ENCODE peak calls at places on chromosomes 11 and 22, in ten cellular contexts. W is ovary, Q is neural progenitor cell, E is tibial artery, Z is IMR-90, O is prostate gland, F is uterus, R is lower lobe of right lung, X is cardiac muscle cell, J is spleen. U is an unnamed sample. For H3K36me3, the result is how much of the 10 kb centered on the place peaks cover.

GRCh38 chr11:94880216-94880615 is 93.1 kb downstream of the CWC15 start:
- DNase-seq in W (no peak), Q (no peak), E (no peak), Z (peak), O (no peak), F (no peak), R (no peak), X (no peak), J (no peak), U (peak)

GRCh38 chr11:134120143-134120850 is 51.4 kb downstream of the JAM3 start:
- DNase-seq in W (peak), Q (no peak), E (peak), Z (peak), O (peak), F (peak), R (no peak), X (peak), J (no peak), U (no peak)

GRCh38 chr11:106177311-106177710 is 99.8 kb downstream of the AASDHPPT start:
- DNase-seq in W (no peak), Q (no peak), E (no peak), Z (no peak), O (no peak), F (no peak), R (no peak), X (no peak), J (no peak), U (no peak)

GRCh38 chr22:16969508-16970327 is 38.3 kb downstream of the GAB4 start:
- DNase-seq in W (no peak), Q (no peak), E (no peak), Z (no peak), O (no peak), F (no peak), R (no peak), X (no peak), J (no peak), U (no peak)

GRCh38 chr11:92623055-92623454 is 346.4 kb upstream of the MTNR1B start:
- DNase-seq in W (no peak), Q (no peak), E (no peak), Z (no peak), O (no peak), F (no peak), R (no peak), X (no peak), J (no peak), U (no peak)

GRCh38 chr11:126375726-126376125 is 20.2 kb downstream of the ST3GAL4 start:
- DNase-seq in W (no peak), Q (no peak), E (no peak), Z (peak), O (no peak), F (no peak), R (no peak), X (peak), J (no peak), U (no peak)

GRCh38 chr11:70423523-70424505 is 25.5 kb downstream of the CTTN start:
- DNase-seq in W (no peak), Q (peak), E (no peak), Z (peak), O (no peak), F (no peak), R (no peak), X (peak), J (no peak), U (peak)

GRCh38 chr11:13233173-13233572 is 44.4 kb upstream of the BMAL1 start:
- DNase-seq in W (no peak), Q (no peak), E (no peak), Z (no peak), O (no peak), F (no peak), R (no peak), X (no peak), J (no peak), U (no peak)

GRCh38 chr11:70493089-70493474 is 94.8 kb downstream of the CTTN start:
- DNase-seq in W (no peak), Q (no peak), E (no peak), Z (no peak), O (no peak), F (no peak), R (no peak), X (no peak), J (peak), U (no peak)

GRCh38 chr22:31313366-31314147 is 21.3 kb upstream of the PIK3IP1 start:
- DNase-seq in W (peak), Q (peak), E (peak), Z (peak), O (peak), F (peak), R (peak), X (peak), J (peak), U (no peak)

GRCh38 chr22:46649176-46650077 is 29.2 kb downstream of the GRAMD4 start:
- DNase-seq in W (no peak), Q (no peak), E (no peak), Z (peak), O (peak), F (no peak), R (no peak), X (peak), J (no peak), U (no peak)

GRCh38 chr11:47187723-47188122 is 1.5 kb upstream of the PACSIN3 start:
- DNase-seq in W (no peak), Q (no peak), E (no peak), Z (no peak), O (no peak), F (no peak), R (no peak), X (no peak), J (no peak), U (no peak)

GRCh38 chr22:45504703-45505341 is 2.1 kb downstream of the FBLN1 start:
- DNase-seq in W (peak), Q (peak), E (peak), Z (peak), O (no peak), F (no peak), R (no peak), X (peak), J (no peak), U (no peak)

GRCh38 chr11:34308049-34308692 is 49.6 kb downstream of the ABTB2 start:
- DNase-seq in W (no peak), Q (no peak), E (no peak), Z (peak), O (no peak), F (no peak), R (no peak), X (no peak), J (no peak), U (no peak)

GRCh38 chr22:49503321-49503720 is 324.4 kb downstream of the BRD1 start:
- DNase-seq in W (no peak), Q (no peak), E (no peak), Z (no peak), O (no peak), F (no peak), R (no peak), X (no peak), J (no peak), U (no peak)

GRCh38 chr11:46363031-46363407 is 15.8 kb downstream of the DGKZ start:
- DNase-seq in W (no peak), Q (no peak), E (peak), Z (peak), O (no peak), F (peak), R (peak), X (peak), J (peak), U (peak)

GRCh38 chr11:128713595-128713994 is 19.7 kb downstream of the FLI1 start:
- DNase-seq in W (no peak), Q (no peak), E (no peak), Z (no peak), O (no peak), F (no peak), R (no peak), X (no peak), J (no peak), U (no peak)

GRCh38 chr11:16846305-16846704 is 107.9 kb downstream of the C11orf58 start:
- DNase-seq in W (no peak), Q (no peak), E (no peak), Z (no peak), O (no peak), F (no peak), R (no peak), X (peak), J (no peak), U (no peak)

GRCh38 chr11:61417670-61418069 is 12.1 kb downstream of the CPSF7 start:
- DNase-seq in W (no peak), Q (no peak), E (no peak), Z (peak), O (no peak), F (no peak), R (no peak), X (peak), J (no peak), U (no peak)

GRCh38 chr11:64048042-64048854 is 12.5 kb downstream of the FLRT1 start:
- DNase-seq in W (no peak), Q (peak), E (no peak), Z (no peak), O (no peak), F (no peak), R (no peak), X (no peak), J (no peak), U (no peak)

GRCh38 chr22:39327995-39328754 is 8.8 kb upstream of the RPL3 start:
- DNase-seq in W (no peak), Q (no peak), E (no peak), Z (no peak), O (no peak), F (no peak), R (peak), X (no peak), J (peak), U (no peak)

GRCh38 chr22:47048123-47049077 is 285.9 kb downstream of the TBC1D22A start:
- DNase-seq in W (no peak), Q (no peak), E (no peak), Z (no peak), O (no peak), F (no peak), R (peak), X (no peak), J (peak), U (no peak)

GRCh38 chr22:49191506-49191980 is 636.1 kb downstream of the BRD1 start:
- DNase-seq in W (no peak), Q (no peak), E (no peak), Z (no peak), O (no peak), F (no peak), R (no peak), X (no peak), J (peak), U (no peak)

GRCh38 chr11:27717801-27718229 is 17.6 kb upstream of the BDNF start:
- DNase-seq in W (no peak), Q (peak), E (no peak), Z (no peak), O (no peak), F (no peak), R (no peak), X (peak), J (no peak), U (no peak)

GRCh38 chr11:27718346-27718852 is 18.1 kb upstream of the BDNF start:
- DNase-seq in W (no peak), Q (peak), E (peak), Z (peak), O (no peak), F (no peak), R (no peak), X (peak), J (no peak), U (peak)

GRCh38 chr11:27718853-27719574 is 18.8 kb upstream of the BDNF start:
- DNase-seq in W (no peak), Q (peak), E (peak), Z (peak), O (no peak), F (no peak), R (no peak), X (peak), J (no peak), U (no peak)

GRCh38 chr11:27720277-27720830 is 20.1 kb upstream of the BDNF start:
- DNase-seq in W (no peak), Q (peak), E (no peak), Z (peak), O (no peak), F (no peak), R (no peak), X (peak), J (no peak), U (no peak)

DNA sequence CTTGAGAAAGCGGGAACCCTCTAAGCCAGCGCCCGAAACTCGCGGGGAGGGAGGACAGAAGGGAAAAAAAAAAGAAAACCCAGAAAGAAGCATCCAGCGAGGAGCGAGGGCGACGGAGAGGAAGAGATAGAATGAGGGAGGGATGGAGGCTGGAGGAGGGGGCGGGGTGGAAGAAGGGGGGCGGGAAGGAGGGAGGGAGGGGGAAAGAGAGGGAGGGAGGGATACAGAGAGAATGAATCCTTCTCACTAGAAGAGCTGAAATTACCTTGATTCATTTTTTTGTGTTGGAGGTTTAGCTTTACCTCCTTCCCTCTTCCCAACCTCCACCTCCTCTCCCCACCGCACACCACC is 19.3 kb upstream of the BDNF start:
- DNase-seq in W (no peak), Q (no peak), E (no peak), Z (no peak), O (no peak), F (no peak), R (no peak), X (no peak), J (no peak), U (no peak)
- H3K4me3 ChIP-seq in W (no peak), Q (peak), E (peak), Z (peak), O (peak), F (peak), R (peak), X (peak), J (peak), U (peak)

DNA sequence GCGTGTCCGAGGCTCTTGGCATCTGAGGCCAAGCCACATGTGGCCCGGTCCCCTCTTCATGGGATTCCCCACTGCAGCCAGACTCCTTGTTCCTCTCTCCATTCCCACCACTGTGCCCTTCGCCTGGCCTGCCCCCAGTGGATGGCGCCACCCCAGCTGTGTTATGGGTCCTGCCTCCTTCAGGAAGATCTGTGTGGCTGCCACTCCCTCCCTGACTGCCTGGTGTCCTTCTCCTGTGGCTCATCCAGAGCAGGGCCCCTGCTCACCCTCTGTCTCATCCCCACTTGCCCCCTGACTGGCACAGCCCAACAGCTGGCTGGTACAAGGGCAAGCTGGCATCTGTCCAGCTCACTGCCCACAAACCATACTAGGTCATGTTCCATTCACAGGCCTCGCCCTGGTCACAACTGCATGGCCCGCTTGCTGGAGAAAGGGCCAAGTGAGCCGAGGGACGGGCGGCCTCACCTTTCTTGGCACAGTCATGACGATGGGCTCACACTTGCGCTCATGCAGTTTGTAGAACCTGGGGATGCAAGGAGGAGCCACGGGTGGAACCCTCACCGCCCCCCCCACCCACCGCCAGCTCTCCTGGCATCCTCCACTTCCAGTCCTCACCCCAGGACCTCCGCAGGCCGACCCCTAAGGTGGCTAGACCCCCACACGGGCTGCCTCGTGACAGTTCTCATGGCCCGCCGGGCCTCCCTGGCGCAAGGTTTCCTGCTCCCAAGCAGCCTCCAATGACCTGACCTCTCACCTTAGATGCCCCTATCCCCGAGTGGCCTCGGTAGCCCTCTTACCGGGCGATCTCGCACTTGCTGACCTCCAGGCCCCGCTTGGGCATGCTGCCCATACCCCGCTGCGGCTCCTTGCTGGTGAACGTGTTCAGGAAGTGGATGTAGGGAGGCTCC is 2.1 kb upstream of the PTPRCAP start:
- DNase-seq in W (no peak), Q (no peak), E (peak), Z (no peak), O (no peak), F (peak), R (no peak), X (peak), J (no peak), U (no peak)
- TF ChIP-seq CTCF in W (no peak), Q (peak), E (no peak), Z (no peak), O (no peak), F (no peak), R (no peak), X (no peak), J (no peak), U (peak)

GRCh38 chr22:26496456-26496855 is 12.8 kb downstream of the SRRD start:
- DNase-seq in W (no peak), Q (no peak), E (no peak), Z (no peak), O (no peak), F (no peak), R (no peak), X (no peak), J (no peak), U (no peak)

GRCh38 chr22:26503758-26504157 is 8.5 kb downstream of the TFIP11 start:
- DNase-seq in W (no peak), Q (no peak), E (no peak), Z (no peak), O (no peak), F (no peak), R (no peak), X (no peak), J (no peak), U (no peak)

GRCh38 chr22:26501996-26502395 is 10.3 kb downstream of the TFIP11 start:
- DNase-seq in W (no peak), Q (no peak), E (no peak), Z (no peak), O (no peak), F (no peak), R (no peak), X (no peak), J (no peak), U (no peak)

GRCh38 chr22:26502688-26503561 is 9.3 kb downstream of the TFIP11 start:
- DNase-seq in W (no peak), Q (peak), E (no peak), Z (peak), O (no peak), F (no peak), R (no peak), X (peak), J (peak), U (no peak)

DNA sequence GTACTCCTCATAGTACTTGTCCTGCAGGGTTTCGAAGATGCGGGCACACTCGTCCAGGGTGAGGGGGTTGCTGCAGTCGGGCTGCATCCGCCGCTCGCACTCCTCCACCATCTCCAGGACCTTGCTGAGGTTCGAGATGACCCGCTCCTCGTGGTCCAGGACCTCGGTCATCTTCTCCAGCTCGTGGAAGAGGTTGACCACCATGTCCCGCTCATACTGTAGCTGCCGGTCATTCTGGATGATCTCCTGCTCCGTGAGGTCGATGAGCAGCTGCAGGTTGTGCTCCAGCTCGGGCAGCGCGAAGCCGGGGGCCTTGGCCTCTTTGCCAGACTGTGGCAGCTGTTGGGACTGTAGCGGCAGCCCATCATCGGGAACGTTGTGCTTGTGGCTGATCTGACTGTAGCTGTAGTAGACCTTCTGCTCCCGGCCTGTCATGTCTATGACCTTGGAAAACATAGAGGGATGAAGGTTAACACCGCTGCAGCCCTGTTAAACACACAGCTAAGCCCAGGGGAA is 13.0 kb downstream of the TFIP11 start:
- DNase-seq in W (no peak), Q (no peak), E (no peak), Z (no peak), O (no peak), F (no peak), R (no peak), X (no peak), J (no peak), U (no peak)
- H3K36me3 ChIP-seq in W (under half), Q (under half), E (half or more), Z (half or more), O (under half), F (under half), R (half or more), X (half or more), J (half or more), U (under half)

DNA sequence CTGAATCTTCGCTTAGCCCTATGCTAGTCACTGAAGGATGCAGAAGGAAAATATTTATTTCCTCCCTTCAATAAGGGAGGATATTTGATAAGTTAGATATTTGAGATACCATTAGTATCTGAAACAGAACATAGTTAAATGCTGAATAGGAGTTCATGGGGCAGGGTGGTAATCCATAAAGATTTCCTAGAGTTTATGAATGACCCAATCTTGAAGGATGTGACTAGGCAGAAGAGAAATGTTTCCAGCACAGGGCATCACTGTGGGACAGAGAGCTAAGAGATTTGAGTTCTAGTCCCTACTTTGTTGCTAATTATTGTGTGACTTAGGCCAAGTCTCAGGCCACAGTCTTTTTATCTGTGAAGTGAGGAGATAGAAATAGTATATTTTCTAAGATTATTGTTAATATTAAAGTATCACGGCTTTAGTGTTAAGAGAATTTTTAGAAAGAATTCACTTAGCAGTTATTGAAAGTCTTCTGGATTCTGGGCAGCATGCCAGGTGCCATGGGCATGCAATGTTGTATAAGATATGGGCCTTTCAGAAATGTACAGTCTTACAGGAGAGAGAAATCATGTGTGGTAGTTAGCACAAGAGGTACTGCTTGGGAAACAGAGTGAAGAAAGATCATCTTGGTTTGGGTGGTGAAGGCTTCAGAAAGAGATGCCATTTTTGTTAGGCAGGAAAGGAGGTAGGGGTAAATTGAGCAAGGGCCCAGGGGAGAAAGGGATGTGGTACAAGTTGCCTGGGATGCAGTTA is 24.0 kb downstream of the SWAP70 start:
- DNase-seq in W (no peak), Q (no peak), E (no peak), Z (peak), O (no peak), F (no peak), R (no peak), X (peak), J (no peak), U (no peak)
- H3K4me3 ChIP-seq in W (no peak), Q (no peak), E (no peak), Z (no peak), O (no peak), F (no peak), R (no peak), X (no peak), J (no peak), U (no peak)

U was measured in kidney epithelial cell.